ENCODE peak calls at places on chromosomes 13 and 19, in six cellular contexts. E is activated T-helper 1 cell treated with anti-CD3 and anti-CD28 coated beads, Interleukin-12 subunit alpha, Interleukin-12 subunit beta, Interleukin-2, Interleukin-4 antibody, amounts not matched to agents 30 ng/mL and 10 ng/mL and 1 ng/mL, durations not matched to agents 14 hours and 24 hours and 36 hours; C is cardiac fibroblast; T is body of pancreas; D is posterior vena cava; H is nucleus accumbens. U is an unnamed sample.

GRCh38 chr19:48752511-48753365 is at the start of gene FUT1:
- DNase-seq in E (peak), C (peak), T (peak), D (no peak), H (no peak), U (peak)

GRCh38 chr19:43534811-43535761 is 2.1 kb downstream of the ZNF575 start:
- DNase-seq in E (no peak), C (peak), T (peak), D (peak), H (peak), U (peak)

GRCh38 chr19:17479325-17479791 is 9.0 kb downstream of the SLC27A1 start:
- DNase-seq in E (no peak), C (peak), T (no peak), D (no peak), H (peak), U (no peak)

GRCh38 chr19:16337809-16338469 is 13.3 kb downstream of the KLF2 start:
- DNase-seq in E (no peak), C (no peak), T (no peak), D (no peak), H (no peak), U (no peak)

GRCh38 chr19:55041627-55042343 is 3.7 kb upstream of the GP6 start:
- DNase-seq in E (peak), C (no peak), T (no peak), D (no peak), H (no peak), U (no peak)

GRCh38 chr13:46615888-46616531 is 63.0 kb downstream of the LRCH1 start:
- DNase-seq in E (no peak), C (peak), T (no peak), D (no peak), H (no peak), U (no peak)

GRCh38 chr19:39420769-39421168 is 8.3 kb downstream of the PLEKHG2 start:
- DNase-seq in E (no peak), C (no peak), T (no peak), D (no peak), H (no peak), U (no peak)

GRCh38 chr19:15104003-15104402 is 3.2 kb upstream of the SYDE1 start:
- DNase-seq in E (no peak), C (no peak), T (no peak), D (no peak), H (no peak), U (no peak)

GRCh38 chr19:47676811-47677210 is 36.4 kb upstream of the EHD2 start:
- DNase-seq in E (no peak), C (no peak), T (no peak), D (no peak), H (no peak), U (no peak)

GRCh38 chr19:4993683-4994082 is 24.8 kb downstream of the KDM4B start:
- DNase-seq in E (no peak), C (no peak), T (no peak), D (no peak), H (no peak), U (no peak)

GRCh38 chr13:109715902-109716301 is 70.5 kb downstream of the IRS2 start:
- DNase-seq in E (no peak), C (peak), T (no peak), D (no peak), H (no peak), U (no peak)

GRCh38 chr19:33125929-33126388 is 6.0 kb upstream of the WDR88 start:
- DNase-seq in E (peak), C (peak), T (peak), D (no peak), H (peak), U (peak)

GRCh38 chr13:75938811-75939525 is 302.8 kb downstream of the LMO7 start:
- DNase-seq in E (no peak), C (peak), T (no peak), D (no peak), H (no peak), U (no peak)

GRCh38 chr13:39602277-39602613 is 748 bp downstream of the LHFPL6 start:
- DNase-seq in E (no peak), C (no peak), T (no peak), D (no peak), H (no peak), U (peak)

GRCh38 chr13:112072531-112073244 is 5.7 kb downstream of the SOX1 start:
- DNase-seq in E (no peak), C (no peak), T (no peak), D (no peak), H (no peak), U (no peak)

GRCh38 chr13:66443926-66444325 is 786.2 kb downstream of the PCDH9 start:
- DNase-seq in E (no peak), C (no peak), T (no peak), D (no peak), H (no peak), U (no peak)

GRCh38 chr13:43652751-43653150 is 134.0 kb downstream of the ENOX1 start:
- DNase-seq in E (no peak), C (no peak), T (no peak), D (no peak), H (no peak), U (no peak)

GRCh38 chr13:51000576-51001260 is 91.1 kb downstream of the RNASEH2B start:
- DNase-seq in E (no peak), C (peak), T (no peak), D (no peak), H (no peak), U (no peak)

GRCh38 chr13:73340069-73340468 is 281.3 kb downstream of the KLF5 start:
- DNase-seq in E (no peak), C (no peak), T (no peak), D (no peak), H (no peak), U (no peak)

GRCh38 chr13:74128171-74128767 is 5.9 kb downstream of the KLF12 start:
- DNase-seq in E (no peak), C (peak), T (no peak), D (no peak), H (no peak), U (no peak)

GRCh38 chr19:8269724-8270123 is 38.4 kb downstream of the CD320 start:
- DNase-seq in E (no peak), C (no peak), T (no peak), D (peak), H (no peak), U (no peak)

GRCh38 chr13:45482571-45483173 is 17.9 kb downstream of the COG3 start:
- DNase-seq in E (no peak), C (peak), T (no peak), D (no peak), H (no peak), U (no peak)